ENCODE peak calls at places on chromosome X, in seven cellular contexts. V is SW480; K is effector CD4-positive, alpha-beta T cell; F is GM13977; E is AG20443; R is osteocyte; O is cardiac muscle cell. B is an unnamed sample.

GRCh38 chrX:134658002-134658401 is 269 bp downstream of the PLAC1 start:
- DNase-seq in V (no peak), K (no peak), F (no peak), E (no peak), R (no peak), O (no peak), B (no peak)

GRCh38 chrX:136259543-136259942 is 8.3 kb upstream of the MAP7D3 start:
- DNase-seq in V (no peak), K (no peak), F (no peak), E (peak), R (no peak), O (no peak), B (no peak)

GRCh38 chrX:73916931-73917657 is 354.1 kb downstream of the CHIC1 start:
- DNase-seq in V (peak), K (no peak), F (no peak), E (peak), R (no peak), O (peak), B (no peak)

GRCh38 chrX:41695464-41695863 is 6.7 kb downstream of the GPR34 start:
- DNase-seq in V (no peak), K (no peak), F (no peak), E (peak), R (no peak), O (no peak), B (no peak)

GRCh38 chrX:50973199-50973598 is 62.7 kb downstream of the BMP15 start:
- DNase-seq in V (no peak), K (no peak), F (no peak), E (no peak), R (no peak), O (no peak), B (no peak)

GRCh38 chrX:108138814-108139213 is 47.2 kb downstream of the ATG4A start:
- DNase-seq in V (no peak), K (no peak), F (no peak), E (no peak), R (no peak), O (no peak), B (no peak)

GRCh38 chrX:121949041-121949760 is 901.8 kb downstream of the GLUD2 start:
- DNase-seq in V (no peak), K (no peak), F (no peak), E (peak), R (no peak), O (no peak), B (no peak)

GRCh38 chrX:46325312-46325877 is 219.8 kb downstream of the ZNF674 start:
- DNase-seq in V (peak), K (no peak), F (no peak), E (peak), R (no peak), O (peak), B (no peak)

GRCh38 chrX:1564750-1565683 is 26.4 kb upstream of the AKAP17A start:
- DNase-seq in V (no peak), K (no peak), F (peak), E (no peak), R (peak), O (no peak), B (peak)

GRCh38 chrX:72295745-72296144 is 10.0 kb downstream of the CITED1 start:
- DNase-seq in V (no peak), K (no peak), F (no peak), E (no peak), R (peak), O (no peak), B (no peak)

GRCh38 chrX:154721155-154721554 is 29.7 kb downstream of the GAB3 start:
- DNase-seq in V (no peak), K (no peak), F (no peak), E (no peak), R (no peak), O (no peak), B (no peak)

GRCh38 chrX:131830400-131831184 is 192.5 kb upstream of the STK26 start:
- DNase-seq in V (peak), K (no peak), F (no peak), E (no peak), R (peak), O (peak), B (no peak)

B was measured in type B pancreatic cell.